ENCODE peak calls at places on chromosomes 13 and 19, in seven cellular contexts. F, J, X, I, P, Y and M are unnamed samples.

GRCh38 chr19:1143828-1144399 is 30.2 kb downstream of the SBNO2 start:
- DNase-seq in J (no peak), P (no peak), F (no peak), Y (no peak), I (no peak), X (no peak), M (no peak)

GRCh38 chr13:41274881-41275280 is 11.5 kb upstream of the MTRF1 start:
- DNase-seq in F (no peak), I (no peak), X (no peak), J (no peak), Y (no peak), P (peak; percentile 29), M (no peak)

GRCh38 chr19:46466536-46467199 is 4.7 kb downstream of the PNMA8A start:
- DNase-seq in J (no peak), P (peak; percentile 82), X (no peak), I (peak; percentile 73), F (no peak), Y (no peak), M (no peak)

GRCh38 chr19:609001-609340 is 19.3 kb downstream of the HCN2 start:
- DNase-seq in X (no peak), Y (peak; percentile 84), I (peak; percentile 79), J (no peak), P (no peak), F (no peak), M (no peak)

GRCh38 chr13:43303040-43303729 is 279.8 kb downstream of the DNAJC15 start:
- DNase-seq in Y (peak; percentile 42), F (no peak), J (no peak), I (peak; percentile 63), P (peak; percentile 84), X (no peak), M (no peak)

GRCh38 chr19:43311706-43312105 is 41.8 kb upstream of the CD177 start:
- DNase-seq in J (no peak), P (no peak), X (no peak), F (no peak), Y (no peak), I (no peak), M (no peak)

GRCh38 chr19:31127132-31127967 is 221.9 kb downstream of the TSHZ3 start:
- DNase-seq in F (no peak), P (peak; percentile 97), J (no peak), Y (no peak), X (peak; percentile 79), I (no peak), M (no peak)

GRCh38 chr19:4077800-4078683 is 11.3 kb upstream of the ZBTB7A start:
- DNase-seq in X (no peak), F (no peak), P (peak; percentile 34), J (no peak), I (peak; percentile 85), Y (no peak), M (peak; percentile 38)

GRCh38 chr19:17944301-17944700 is 11.5 kb downstream of the CCDC124 start:
- DNase-seq in F (no peak), P (peak; percentile 78), I (no peak), Y (no peak), J (no peak), X (peak; percentile 43), M (no peak)

GRCh38 chr19:51311388-51312257 is at the start of gene IGLON5:
- DNase-seq in I (no peak), P (no peak), X (no peak), F (no peak), J (no peak), Y (no peak), M (no peak)

GRCh38 chr19:38425810-38426466 is at the start of gene RASGRP4:
- DNase-seq in J (no peak), F (no peak), Y (no peak), X (no peak), P (no peak), I (no peak), M (peak; percentile 31)

GRCh38 chr19:52991021-52991420 is 22.7 kb upstream of the ERVV-1 start:
- DNase-seq in F (no peak), J (no peak), P (no peak), X (no peak), I (no peak), Y (no peak), M (no peak)

GRCh38 chr13:21663197-21663596 is 7.7 kb upstream of the FGF9 start:
- DNase-seq in F (no peak), X (no peak), J (peak; percentile 68), Y (no peak), P (no peak), I (no peak), M (no peak)